ENCODE peak calls at places on chromosomes 1 and 21, in ten cellular contexts. D, V, T, G, F, H, M, P, Q and Y are unnamed samples.

GRCh38 chr1:148388260-148389026 is 94.7 kb downstream of the PPIAL4G start:
- DNase-seq in D (peak), V (peak), T (peak), G (peak), F (peak), H (peak), M (peak), P (peak), Q (peak), Y (peak)

GRCh38 chr1:15328785-15329480 is 80.8 kb upstream of the EFHD2 start:
- DNase-seq in D (no peak), V (peak), T (peak), G (no peak), F (peak), H (peak), M (no peak), P (peak), Q (peak), Y (peak)

GRCh38 chr1:62735491-62736171 is 47.4 kb upstream of the DOCK7 start:
- DNase-seq in D (no peak), V (no peak), T (no peak), G (peak), F (no peak), H (no peak), M (no peak), P (no peak), Q (no peak), Y (no peak)

GRCh38 chr21:38942617-38943245 is 137.0 kb downstream of the ETS2 start:
- DNase-seq in D (no peak), V (no peak), T (no peak), G (no peak), F (no peak), H (no peak), M (no peak), P (no peak), Q (no peak), Y (no peak)

GRCh38 chr1:12014141-12014981 is 4.9 kb upstream of the MIIP start:
- DNase-seq in D (no peak), V (peak), T (no peak), G (no peak), F (peak), H (no peak), M (peak), P (peak), Q (no peak), Y (no peak)

GRCh38 chr1:80445021-80445420 is 1355.7 kb upstream of the ADGRL2 start:
- DNase-seq in D (no peak), V (no peak), T (no peak), G (no peak), F (no peak), H (no peak), M (no peak), P (no peak), Q (no peak), Y (no peak)

GRCh38 chr1:212470059-212470458 is 37.3 kb downstream of the NENF start:
- DNase-seq in D (peak), V (peak), T (peak), G (peak), F (peak), H (peak), M (peak), P (no peak), Q (peak), Y (no peak)

GRCh38 chr1:220454155-220454777 is 73.7 kb upstream of the MARK1 start:
- DNase-seq in D (no peak), V (no peak), T (no peak), G (no peak), F (no peak), H (no peak), M (no peak), P (no peak), Q (no peak), Y (no peak)

GRCh38 chr1:111399792-111400610 is 27.5 kb downstream of the OVGP1 start:
- DNase-seq in D (no peak), V (peak), T (peak), G (no peak), F (peak), H (peak), M (peak), P (no peak), Q (peak), Y (no peak)

GRCh38 chr1:42925132-42925769 is 33.4 kb downstream of the SLC2A1 start:
- DNase-seq in D (no peak), V (no peak), T (no peak), G (no peak), F (no peak), H (no peak), M (no peak), P (no peak), Q (no peak), Y (no peak)

GRCh38 chr1:33126411-33127000 is 45.6 kb downstream of the AZIN2 start:
- DNase-seq in D (no peak), V (no peak), T (no peak), G (no peak), F (peak), H (no peak), M (no peak), P (no peak), Q (peak), Y (no peak)

GRCh38 chr21:39610705-39611104 is 2.0 kb upstream of the B3GALT5 start:
- DNase-seq in D (no peak), V (no peak), T (no peak), G (no peak), F (no peak), H (peak), M (no peak), P (no peak), Q (no peak), Y (no peak)

GRCh38 chr1:225461533-225462428 is 33.9 kb upstream of the LBR start:
- DNase-seq in D (peak), V (peak), T (peak), G (no peak), F (peak), H (no peak), M (no peak), P (no peak), Q (no peak), Y (peak)

GRCh38 chr1:34547043-34547674 is 207.7 kb upstream of the GJB5 start:
- DNase-seq in D (no peak), V (no peak), T (no peak), G (no peak), F (no peak), H (no peak), M (no peak), P (no peak), Q (no peak), Y (no peak)

GRCh38 chr1:6512908-6513280 is 21.4 kb upstream of the PLEKHG5 start:
- DNase-seq in D (no peak), V (no peak), T (no peak), G (no peak), F (no peak), H (no peak), M (no peak), P (no peak), Q (no peak), Y (no peak)

GRCh38 chr1:118618618-118619340 is 369.4 kb downstream of the TBX15 start:
- DNase-seq in D (no peak), V (no peak), T (no peak), G (no peak), F (no peak), H (no peak), M (no peak), P (no peak), Q (no peak), Y (no peak)

GRCh38 chr1:115807723-115808122 is 33.2 kb downstream of the NHLH2 start:
- DNase-seq in D (no peak), V (peak), T (no peak), G (peak), F (peak), H (peak), M (peak), P (no peak), Q (no peak), Y (no peak)

GRCh38 chr1:200178340-200178739 is 150.8 kb downstream of the NR5A2 start:
- DNase-seq in D (no peak), V (no peak), T (no peak), G (no peak), F (no peak), H (no peak), M (no peak), P (no peak), Q (no peak), Y (no peak)

GRCh38 chr21:34640858-34641257 is 25.9 kb upstream of the RCAN1 start:
- DNase-seq in D (no peak), V (no peak), T (no peak), G (peak), F (no peak), H (no peak), M (no peak), P (no peak), Q (peak), Y (no peak)

GRCh38 chr1:12594966-12595838 is 22.8 kb downstream of the DHRS3 start:
- DNase-seq in D (peak), V (peak), T (peak), G (peak), F (no peak), H (peak), M (peak), P (peak), Q (peak), Y (peak)

GRCh38 chr1:228088586-228089498 is 6.3 kb downstream of the ARF1 start:
- DNase-seq in D (peak), V (peak), T (peak), G (no peak), F (no peak), H (no peak), M (no peak), P (peak), Q (no peak), Y (no peak)

GRCh38 chr1:227924168-227924837 is 23.4 kb downstream of the WNT9A start:
- DNase-seq in D (no peak), V (no peak), T (no peak), G (no peak), F (no peak), H (no peak), M (no peak), P (no peak), Q (no peak), Y (no peak)

GRCh38 chr1:89884718-89885596 is 64.1 kb downstream of the LRRC8D start:
- DNase-seq in D (no peak), V (no peak), T (no peak), G (no peak), F (no peak), H (no peak), M (no peak), P (no peak), Q (no peak), Y (no peak)

GRCh38 chr1:112686835-112687234 is 12.4 kb downstream of the MOV10 start:
- DNase-seq in D (no peak), V (no peak), T (no peak), G (no peak), F (no peak), H (no peak), M (no peak), P (no peak), Q (no peak), Y (no peak)

GRCh38 chr1:54955359-54955758 is 25.1 kb upstream of the TMEM61 start:
- DNase-seq in D (no peak), V (no peak), T (no peak), G (no peak), F (no peak), H (no peak), M (no peak), P (no peak), Q (no peak), Y (no peak)

GRCh38 chr21:27219068-27219467 is 252.2 kb upstream of the ADAMTS5 start:
- DNase-seq in D (no peak), V (no peak), T (no peak), G (no peak), F (no peak), H (no peak), M (no peak), P (no peak), Q (no peak), Y (no peak)

GRCh38 chr1:4010811-4011605 is 110.9 kb upstream of the C1orf174 start:
- DNase-seq in D (no peak), V (no peak), T (no peak), G (no peak), F (no peak), H (no peak), M (no peak), P (no peak), Q (no peak), Y (no peak)

GRCh38 chr1:99662581-99663208 is 16.8 kb downstream of the PALMD start:
- DNase-seq in D (peak), V (peak), T (peak), G (peak), F (peak), H (peak), M (peak), P (no peak), Q (peak), Y (no peak)

GRCh38 chr1:218874801-218875400 is 298.8 kb upstream of the LYPLAL1 start:
- DNase-seq in D (no peak), V (no peak), T (no peak), G (no peak), F (no peak), H (no peak), M (no peak), P (no peak), Q (no peak), Y (no peak)

GRCh38 chr1:51671527-51672325 is 54.8 kb downstream of the OSBPL9 start:
- DNase-seq in D (no peak), V (no peak), T (no peak), G (peak), F (no peak), H (no peak), M (no peak), P (no peak), Q (no peak), Y (no peak)

GRCh38 chr1:82625562-82625961 is 824.8 kb downstream of the ADGRL2 start:
- DNase-seq in D (no peak), V (no peak), T (no peak), G (no peak), F (no peak), H (no peak), M (no peak), P (no peak), Q (no peak), Y (no peak)

GRCh38 chr21:29053656-29054055 is 19.8 kb downstream of the CCT8 start:
- DNase-seq in D (no peak), V (no peak), T (no peak), G (peak), F (no peak), H (no peak), M (no peak), P (no peak), Q (no peak), Y (no peak)

GRCh38 chr1:107865627-107866026 is 99.4 kb downstream of the VAV3 start:
- DNase-seq in D (no peak), V (no peak), T (no peak), G (no peak), F (no peak), H (no peak), M (no peak), P (no peak), Q (no peak), Y (no peak)

GRCh38 chr1:77655431-77655974 is 27.0 kb downstream of the ZZZ3 start:
- DNase-seq in D (no peak), V (peak), T (no peak), G (no peak), F (peak), H (peak), M (no peak), P (no peak), Q (no peak), Y (no peak)

GRCh38 chr1:100449477-100449876 is 88.5 kb upstream of the GPR88 start:
- DNase-seq in D (no peak), V (no peak), T (no peak), G (no peak), F (no peak), H (no peak), M (no peak), P (no peak), Q (no peak), Y (no peak)

GRCh38 chr1:206000641-206001339 is 2.4 kb downstream of the RAB7B start:
- DNase-seq in D (no peak), V (no peak), T (no peak), G (no peak), F (peak), H (no peak), M (no peak), P (no peak), Q (no peak), Y (peak)

GRCh38 chr1:172406968-172407367 is 13.5 kb upstream of the C1orf105 start:
- DNase-seq in D (no peak), V (no peak), T (no peak), G (no peak), F (no peak), H (no peak), M (no peak), P (no peak), Q (no peak), Y (no peak)

GRCh38 chr1:2314297-2314802 is 77.0 kb downstream of the MORN1 start:
- DNase-seq in D (peak), V (peak), T (peak), G (no peak), F (peak), H (peak), M (peak), P (peak), Q (no peak), Y (no peak)

GRCh38 chr1:94883688-94884087 is 43.2 kb downstream of the CNN3 start:
- DNase-seq in D (no peak), V (peak), T (peak), G (no peak), F (no peak), H (no peak), M (no peak), P (no peak), Q (no peak), Y (no peak)

DNA sequence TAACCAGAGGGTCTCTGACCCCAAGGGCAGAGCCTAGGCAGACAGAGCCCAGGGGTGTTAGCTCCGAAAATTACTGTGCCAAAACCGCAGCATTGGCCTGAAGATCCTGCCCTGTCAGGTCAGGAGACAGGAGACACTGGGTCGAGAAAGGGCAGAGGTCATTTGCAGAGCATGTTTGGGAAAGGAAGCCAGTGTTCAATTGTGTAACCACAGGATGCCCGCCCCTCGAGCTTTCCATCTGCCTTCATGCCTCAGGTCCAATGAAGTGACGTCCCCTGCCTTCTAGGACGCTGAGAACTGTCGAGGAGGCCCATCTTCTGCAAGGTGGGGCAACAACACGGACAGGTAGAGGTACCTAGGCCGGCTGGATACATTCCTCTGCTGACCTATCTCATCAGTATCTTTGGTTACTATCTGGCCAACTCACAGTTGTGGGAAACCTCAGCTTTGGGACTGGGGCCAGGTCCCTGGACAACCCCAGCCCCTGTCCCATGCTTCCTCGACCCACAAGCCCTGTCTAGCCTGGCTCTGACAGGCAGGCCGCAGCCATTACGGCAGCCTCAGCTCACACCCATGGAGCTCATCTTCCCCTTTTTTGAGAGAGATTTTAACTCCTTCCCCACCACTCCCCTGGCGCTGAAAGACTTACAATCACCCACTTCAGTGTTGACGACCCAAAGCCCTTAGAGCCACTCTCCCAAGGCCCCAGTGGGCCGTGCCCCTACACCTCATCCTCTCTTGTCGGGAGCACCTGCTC is 1.3 kb downstream of the ARL8A start:
- DNase-seq in D (peak), V (peak), T (no peak), G (no peak), F (no peak), H (peak), M (peak), P (peak), Q (peak), Y (peak)
- TF ChIP-seq CTCF in D (no peak), V (no peak), T (no peak), G (no peak), F (no peak), H (no peak), M (no peak), P (no peak), Q (no peak), Y (no peak)

GRCh38 chr1:26161408-26162219 is 2.7 kb downstream of the FAM110D start:
- DNase-seq in D (no peak), V (peak), T (peak), G (no peak), F (peak), H (peak), M (peak), P (peak), Q (no peak), Y (peak)
- H3K27ac ChIP-seq in D (peak), V (no peak), T (no peak), G (no peak), F (no peak), H (peak), M (peak), P (peak), Q (peak), Y (no peak)

GRCh38 chr1:30899577-30900389 is 8.8 kb downstream of the SDC3 start:
- DNase-seq in D (no peak), V (no peak), T (no peak), G (no peak), F (no peak), H (no peak), M (no peak), P (no peak), Q (no peak), Y (no peak)

GRCh38 chr1:30898031-30898815 is 10.3 kb downstream of the SDC3 start:
- DNase-seq in D (no peak), V (no peak), T (no peak), G (no peak), F (no peak), H (no peak), M (no peak), P (no peak), Q (no peak), Y (no peak)

GRCh38 chr1:30900931-30901560 is 7.5 kb downstream of the SDC3 start:
- DNase-seq in D (peak), V (peak), T (no peak), G (no peak), F (no peak), H (no peak), M (no peak), P (no peak), Q (no peak), Y (no peak)

GRCh38 chr1:30901798-30902652 is 6.5 kb downstream of the SDC3 start:
- DNase-seq in D (peak), V (peak), T (no peak), G (no peak), F (no peak), H (peak), M (no peak), P (no peak), Q (no peak), Y (no peak)

GRCh38 chr1:30900486-30900885 is 8.1 kb downstream of the SDC3 start:
- DNase-seq in D (no peak), V (no peak), T (no peak), G (no peak), F (no peak), H (no peak), M (no peak), P (no peak), Q (no peak), Y (no peak)
- TF ChIP-seq CTCF in D (no peak), V (no peak), T (no peak), G (no peak), F (no peak), H (no peak), M (no peak), P (no peak), Q (no peak), Y (no peak)

GRCh38 chr1:76010802-76011201 is 63.7 kb upstream of the ST6GALNAC3 start:
- DNase-seq in D (no peak), V (no peak), T (no peak), G (no peak), F (no peak), H (no peak), M (no peak), P (no peak), Q (no peak), Y (no peak)

GRCh38 chr1:76005755-76006154 is 68.8 kb upstream of the ST6GALNAC3 start:
- DNase-seq in D (no peak), V (no peak), T (no peak), G (no peak), F (no peak), H (no peak), M (no peak), P (no peak), Q (no peak), Y (no peak)

DNA sequence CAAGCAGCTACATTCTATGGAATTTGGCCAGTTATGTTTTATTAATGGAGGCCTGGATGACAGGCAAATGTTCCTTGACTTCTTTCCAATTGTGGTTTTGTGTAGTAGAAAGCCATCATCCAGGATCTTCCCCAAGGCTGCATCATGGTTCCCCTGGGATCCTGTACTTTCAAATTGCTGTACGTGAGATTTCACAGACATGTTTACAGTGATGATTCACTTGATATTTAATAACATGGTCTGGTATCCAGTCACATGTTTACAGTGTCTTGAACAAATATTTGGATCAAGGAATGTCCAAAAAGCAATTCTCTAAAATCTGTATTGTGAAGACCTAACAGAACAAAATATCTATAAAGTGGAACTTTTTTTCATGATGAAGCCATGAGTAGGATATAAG is 68.3 kb upstream of the ST6GALNAC3 start:
- DNase-seq in D (peak), V (no peak), T (no peak), G (peak), F (no peak), H (peak), M (no peak), P (no peak), Q (no peak), Y (no peak)
- H3K27ac ChIP-seq in D (peak), V (no peak), T (no peak), G (no peak), F (no peak), H (no peak), M (no peak), P (no peak), Q (no peak), Y (no peak)